ENCODE peak calls at places on chromosomes 5 and 9, in four cellular contexts. H is IMR-90, O is fibroblast of mammary gland, J is Caco-2. S is an unnamed sample.
A peak's percentile ranks its signal among the peaks of the same experiment; 100 is the strongest.

GRCh38 chr5:36900279-36900678 is 23.7 kb downstream of the NIPBL start:
- DNase-seq in H (no peak), O (no peak), J (no peak), S (no peak)

GRCh38 chr5:72556351-72557146 is 49.3 kb upstream of the ZNF366 start:
- DNase-seq in H (peak; percentile 56), O (peak; percentile 63), J (peak; percentile 62), S (peak; percentile 55)

GRCh38 chr5:14004598-14005394 is 60.3 kb upstream of the DNAH5 start:
- DNase-seq in H (peak; percentile 36), O (no peak), J (no peak), S (no peak)

GRCh38 chr9:28539432-28539831 is 966.2 kb upstream of the C9orf72 start:
- DNase-seq in H (no peak), O (no peak), J (no peak), S (no peak)

GRCh38 chr5:140607031-140607430 is 25.9 kb downstream of the CD14 start:
- DNase-seq in H (no peak), O (peak; percentile 32), J (no peak), S (no peak)

GRCh38 chr5:120447706-120448239 is 16.3 kb upstream of the PRR16 start:
- DNase-seq in H (peak; percentile 41), O (peak; percentile 40), J (no peak), S (no peak)

GRCh38 chr9:95907794-95908193 is 32.3 kb downstream of the ERCC6L2 start:
- DNase-seq in H (no peak), O (peak; percentile 2), J (no peak), S (no peak)

GRCh38 chr9:34267660-34268059 is 61.4 kb downstream of the KIF24 start:
- DNase-seq in H (no peak), O (no peak), J (no peak), S (no peak)

GRCh38 chr5:172153695-172154094 is 34.3 kb downstream of the STK10 start:
- DNase-seq in H (no peak), O (no peak), J (no peak), S (no peak)

GRCh38 chr5:171872666-171873065 is 87.0 kb downstream of the SMIM23 start:
- DNase-seq in H (no peak), O (no peak), J (no peak), S (no peak)

GRCh38 chr9:134057311-134057665 is 10.5 kb downstream of the BRD3 start:
- DNase-seq in H (no peak), O (no peak), J (no peak), S (no peak)

GRCh38 chr9:38276751-38277439 is 115.6 kb upstream of the ALDH1B1 start:
- DNase-seq in H (no peak), O (no peak), J (no peak), S (no peak)

GRCh38 chr9:95508242-95508967 is 8.4 kb downstream of the PTCH1 start:
- DNase-seq in H (no peak), O (no peak), J (peak; percentile 26), S (no peak)

GRCh38 chr9:98453589-98454311 is 198.3 kb upstream of the TBC1D2 start:
- DNase-seq in H (peak; percentile 50), O (peak; percentile 33), J (no peak), S (no peak)

GRCh38 chr5:135977375-135977928 is 22.7 kb upstream of the LECT2 start:
- DNase-seq in H (peak; percentile 30), O (no peak), J (no peak), S (peak; percentile 79)

GRCh38 chr9:79611091-79611614 is 39.4 kb downstream of the TLE4 start:
- DNase-seq in H (peak; percentile 96), O (peak; percentile 88), J (no peak), S (no peak)

GRCh38 chr5:106454651-106455415 is 1215.9 kb downstream of the EFNA5 start:
- DNase-seq in H (peak; percentile 36), O (peak; percentile 10), J (no peak), S (peak; percentile 41)

GRCh38 chr5:39328731-39329130 is 35.6 kb downstream of the C9 start:
- DNase-seq in H (no peak), O (no peak), J (no peak), S (no peak)

GRCh38 chr5:32805966-32806626 is 95.0 kb downstream of the NPR3 start:
- DNase-seq in H (peak; percentile 94), O (peak; percentile 93), J (no peak), S (no peak)

GRCh38 chr9:89319015-89319905 is 960 bp downstream of the SECISBP2 start:
- DNase-seq in H (no peak), O (no peak), J (no peak), S (no peak)

GRCh38 chr9:133823189-133824105 is 85.3 kb upstream of the SARDH start:
- DNase-seq in H (no peak), O (no peak), J (no peak), S (no peak)

DNA sequence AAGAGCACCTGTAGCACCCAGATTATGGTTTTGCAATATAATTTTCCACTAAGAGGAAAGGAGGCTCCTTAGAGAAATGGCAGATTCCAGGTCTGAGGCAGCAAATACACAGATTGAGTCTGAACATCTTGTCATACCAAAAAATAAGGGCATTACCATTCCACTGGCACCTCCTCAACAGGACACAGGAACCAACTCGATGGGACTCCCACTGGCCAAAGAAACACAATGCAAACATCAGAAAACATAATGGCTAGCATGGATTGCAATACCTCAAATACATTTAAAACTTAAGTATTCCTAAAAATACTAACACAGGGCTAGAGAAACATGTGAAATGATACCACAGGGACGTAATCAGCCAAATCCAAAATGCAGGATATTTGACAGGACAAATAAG is 12.4 kb upstream of the RANBP17 start:
- DNase-seq in H (no peak), O (no peak), J (no peak), S (no peak)
- TF ChIP-seq CTCF in H (no peak), O (peak; percentile 7), J (no peak), S (no peak)

GRCh38 chr9:69136185-69136584 is 37.9 kb upstream of the TJP2 start:
- DNase-seq in H (no peak), O (no peak), J (no peak), S (no peak)

GRCh38 chr9:69134412-69134811 is 39.7 kb upstream of the TJP2 start:
- DNase-seq in H (no peak), O (no peak), J (no peak), S (no peak)

GRCh38 chr9:69132391-69132790 is 41.7 kb upstream of the TJP2 start:
- DNase-seq in H (no peak), O (no peak), J (no peak), S (no peak)

GRCh38 chr9:69130456-69131441 is 43.3 kb upstream of the TJP2 start:
- DNase-seq in H (peak; percentile 90), O (peak; percentile 95), J (no peak), S (peak; percentile 11)

DNA sequence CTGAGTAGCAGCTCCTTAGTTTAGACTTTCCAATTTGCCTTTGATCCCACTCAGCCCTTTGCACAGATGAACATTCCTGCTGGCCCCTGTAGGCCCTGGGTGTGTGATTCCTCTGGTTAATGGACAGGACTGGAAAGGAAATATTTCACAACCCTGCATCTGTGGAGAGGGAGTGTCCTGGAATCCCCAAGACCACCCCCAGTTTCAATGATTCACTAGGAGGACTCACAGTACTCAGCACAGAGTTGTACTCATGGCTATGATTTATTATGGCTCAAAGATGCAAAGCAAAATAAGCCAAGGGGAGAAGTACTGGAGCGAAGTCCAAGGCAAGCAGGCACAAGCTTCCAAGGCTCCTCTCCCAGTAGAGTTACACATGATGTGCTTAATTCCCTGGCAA is 42.4 kb upstream of the TJP2 start:
- DNase-seq in H (peak; percentile 96), O (peak; percentile 100), J (peak; percentile 42), S (peak; percentile 25)
- TF ChIP-seq CTCF in H (no peak), O (no peak), J (no peak), S (no peak)

GRCh38 chr9:136947955-136948510 is 3.0 kb downstream of the C8G start:
- DNase-seq in H (peak; percentile 4), O (peak; percentile 30), J (peak; percentile 68), S (peak; percentile 65)
- TF ChIP-seq CTCF in H (peak; percentile 48), O (peak; percentile 50), J (peak; percentile 37), S (peak; percentile 59)

GRCh38 chr9:93119953-93120845 is 13.9 kb downstream of the NINJ1 start:
- DNase-seq in H (peak; percentile 94), O (peak; percentile 94), J (no peak), S (peak; percentile 88)
- TF ChIP-seq CTCF in H (peak; percentile 50), O (peak; percentile 38), J (no peak), S (peak; percentile 23)

GRCh38 chr5:5063533-5063953 is 76.6 kb upstream of the ADAMTS16 start:
- DNase-seq in H (no peak), O (no peak), J (peak; percentile 86), S (no peak)
- TF ChIP-seq CTCF in H (no peak), O (peak; percentile 6), J (peak; percentile 48), S (no peak)

DNA sequence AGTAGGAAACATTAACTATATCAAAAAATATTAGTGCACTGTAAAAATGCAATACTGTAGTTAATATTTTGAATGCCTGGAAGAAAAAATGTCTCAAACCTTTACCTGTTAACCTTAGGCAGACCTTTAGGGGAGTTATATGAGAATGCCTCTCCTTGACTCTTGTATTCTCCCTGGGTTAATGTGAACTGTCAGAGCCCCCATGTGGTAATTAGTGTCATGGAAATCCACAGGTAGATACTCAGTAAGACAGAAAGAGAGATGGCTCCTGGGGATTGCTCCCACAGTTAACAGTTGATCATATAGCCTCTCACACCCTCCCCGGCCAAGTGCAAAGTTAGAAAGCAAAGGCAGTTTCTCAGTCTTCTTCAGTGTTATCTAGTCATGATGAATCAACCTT is 742.8 kb downstream of the NR2F1-AS1 start:
- DNase-seq in H (no peak), O (no peak), J (peak; percentile 56), S (peak; percentile 28)
- TF ChIP-seq CTCF in H (peak; percentile 4), O (no peak), J (peak; percentile 63), S (no peak)

DNA sequence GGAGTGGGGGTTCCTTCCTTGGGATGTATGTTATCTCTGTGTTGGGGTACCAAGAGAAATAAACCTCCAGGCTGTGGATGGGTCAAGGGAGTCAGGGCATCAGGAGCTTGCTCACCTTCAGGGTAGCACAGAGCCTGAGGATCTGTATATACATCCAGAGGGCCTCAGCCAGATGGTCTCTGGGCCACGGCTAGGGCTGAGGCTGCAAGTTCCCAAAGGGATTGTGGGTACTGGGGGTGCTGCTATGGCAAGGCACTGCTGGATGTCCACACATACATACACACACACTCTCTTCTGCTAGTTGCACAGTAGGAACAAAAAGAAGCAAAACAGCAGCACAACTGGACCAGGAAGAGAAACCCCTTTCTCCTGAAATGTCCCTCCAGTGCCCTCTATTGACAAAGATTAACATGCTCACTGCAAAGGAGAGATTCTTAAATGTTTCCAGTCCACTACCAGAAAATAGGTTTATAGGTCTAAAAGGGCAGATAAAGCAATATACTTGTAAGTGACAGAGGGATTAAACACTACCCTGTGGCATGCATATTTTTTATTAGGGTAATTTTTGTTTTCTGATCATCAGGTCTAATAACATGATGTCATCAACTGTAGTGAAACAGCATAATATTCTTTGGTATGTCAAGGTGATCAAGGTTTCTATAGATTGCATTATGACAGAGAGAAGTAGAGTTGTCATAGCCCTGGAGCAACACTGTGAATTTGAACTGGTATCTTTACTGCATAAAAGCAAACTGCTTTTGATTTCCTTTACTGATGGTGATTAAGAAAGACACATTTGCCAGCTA is 56.3 kb upstream of the KCNN2 start:
- DNase-seq in H (peak; percentile 74), O (peak; percentile 9), J (peak; percentile 2), S (peak; percentile 17)
- TF ChIP-seq CTCF in H (peak; percentile 85), O (peak; percentile 38), J (peak; percentile 1), S (peak; percentile 38)

S was measured in Calu3.